ENCODE peak calls at places on chromosomes 7 and 10, in four cellular contexts. One of them, this sample, is unnamed.

GRCh38 chr7:107948645-107949442 is 54.1 kb downstream of the LAMB1 start:
- DNase-seq in stimulated activated effector memory CD8-positive, alpha-beta T cell treated with anti-CD3 and anti-CD28 coated beads, Interleukin-12 subunit alpha, Interleukin-12 subunit beta, amount 100 ng/mL, for 72 hours: no peak
- DNase-seq in erythroblast: no peak
- DNase-seq in activated naive CD8-positive, alpha-beta T cell treated with anti-CD3 and anti-CD28 coated beads, Interleukin-2, amount 10 ng/mL, durations not matched to agents 7 days and 5 days: no peak
- DNase-seq in this sample: no peak

GRCh38 chr7:6640246-6640721 is 3.2 kb downstream of the ZNF316 start:
- DNase-seq in stimulated activated effector memory CD8-positive, alpha-beta T cell treated with anti-CD3 and anti-CD28 coated beads, Interleukin-12 subunit alpha, Interleukin-12 subunit beta, amount 100 ng/mL, for 72 hours: no peak
- DNase-seq in erythroblast: peak
- DNase-seq in activated naive CD8-positive, alpha-beta T cell treated with anti-CD3 and anti-CD28 coated beads, Interleukin-2, amount 10 ng/mL, durations not matched to agents 7 days and 5 days: no peak
- DNase-seq in this sample: no peak

GRCh38 chr7:101321491-101322401 is at the start of gene IFT22:
- DNase-seq in stimulated activated effector memory CD8-positive, alpha-beta T cell treated with anti-CD3 and anti-CD28 coated beads, Interleukin-12 subunit alpha, Interleukin-12 subunit beta, amount 100 ng/mL, for 72 hours: peak
- DNase-seq in erythroblast: peak
- DNase-seq in activated naive CD8-positive, alpha-beta T cell treated with anti-CD3 and anti-CD28 coated beads, Interleukin-2, amount 10 ng/mL, durations not matched to agents 7 days and 5 days: peak
- DNase-seq in this sample: peak

GRCh38 chr10:50585921-50586739 is 37.6 kb downstream of the SGMS1 start:
- DNase-seq in stimulated activated effector memory CD8-positive, alpha-beta T cell treated with anti-CD3 and anti-CD28 coated beads, Interleukin-12 subunit alpha, Interleukin-12 subunit beta, amount 100 ng/mL, for 72 hours: no peak
- DNase-seq in erythroblast: no peak
- DNase-seq in activated naive CD8-positive, alpha-beta T cell treated with anti-CD3 and anti-CD28 coated beads, Interleukin-2, amount 10 ng/mL, durations not matched to agents 7 days and 5 days: no peak
- DNase-seq in this sample: no peak

GRCh38 chr10:117684673-117685211 is 142.2 kb downstream of the EMX2 start:
- DNase-seq in stimulated activated effector memory CD8-positive, alpha-beta T cell treated with anti-CD3 and anti-CD28 coated beads, Interleukin-12 subunit alpha, Interleukin-12 subunit beta, amount 100 ng/mL, for 72 hours: no peak
- DNase-seq in erythroblast: peak
- DNase-seq in activated naive CD8-positive, alpha-beta T cell treated with anti-CD3 and anti-CD28 coated beads, Interleukin-2, amount 10 ng/mL, durations not matched to agents 7 days and 5 days: no peak
- DNase-seq in this sample: no peak

GRCh38 chr7:24722386-24723177 is 34.7 kb downstream of the GSDME start:
- DNase-seq in stimulated activated effector memory CD8-positive, alpha-beta T cell treated with anti-CD3 and anti-CD28 coated beads, Interleukin-12 subunit alpha, Interleukin-12 subunit beta, amount 100 ng/mL, for 72 hours: no peak
- DNase-seq in erythroblast: no peak
- DNase-seq in activated naive CD8-positive, alpha-beta T cell treated with anti-CD3 and anti-CD28 coated beads, Interleukin-2, amount 10 ng/mL, durations not matched to agents 7 days and 5 days: no peak
- DNase-seq in this sample: no peak

GRCh38 chr7:96306385-96307125 is 15.3 kb downstream of the SLC25A13 start:
- DNase-seq in stimulated activated effector memory CD8-positive, alpha-beta T cell treated with anti-CD3 and anti-CD28 coated beads, Interleukin-12 subunit alpha, Interleukin-12 subunit beta, amount 100 ng/mL, for 72 hours: no peak
- DNase-seq in erythroblast: no peak
- DNase-seq in activated naive CD8-positive, alpha-beta T cell treated with anti-CD3 and anti-CD28 coated beads, Interleukin-2, amount 10 ng/mL, durations not matched to agents 7 days and 5 days: no peak
- DNase-seq in this sample: no peak

GRCh38 chr10:3887885-3888476 is 103.0 kb upstream of the KLF6 start:
- DNase-seq in stimulated activated effector memory CD8-positive, alpha-beta T cell treated with anti-CD3 and anti-CD28 coated beads, Interleukin-12 subunit alpha, Interleukin-12 subunit beta, amount 100 ng/mL, for 72 hours: peak
- DNase-seq in erythroblast: no peak
- DNase-seq in activated naive CD8-positive, alpha-beta T cell treated with anti-CD3 and anti-CD28 coated beads, Interleukin-2, amount 10 ng/mL, durations not matched to agents 7 days and 5 days: no peak
- DNase-seq in this sample: peak

GRCh38 chr7:106205621-106206222 is 79.1 kb downstream of the NAMPT start:
- DNase-seq in stimulated activated effector memory CD8-positive, alpha-beta T cell treated with anti-CD3 and anti-CD28 coated beads, Interleukin-12 subunit alpha, Interleukin-12 subunit beta, amount 100 ng/mL, for 72 hours: no peak
- DNase-seq in erythroblast: no peak
- DNase-seq in activated naive CD8-positive, alpha-beta T cell treated with anti-CD3 and anti-CD28 coated beads, Interleukin-2, amount 10 ng/mL, durations not matched to agents 7 days and 5 days: no peak
- DNase-seq in this sample: no peak

GRCh38 chr7:123622660-123623386 is 21.2 kb downstream of the ASB15 start:
- DNase-seq in stimulated activated effector memory CD8-positive, alpha-beta T cell treated with anti-CD3 and anti-CD28 coated beads, Interleukin-12 subunit alpha, Interleukin-12 subunit beta, amount 100 ng/mL, for 72 hours: no peak
- DNase-seq in erythroblast: no peak
- DNase-seq in activated naive CD8-positive, alpha-beta T cell treated with anti-CD3 and anti-CD28 coated beads, Interleukin-2, amount 10 ng/mL, durations not matched to agents 7 days and 5 days: no peak
- DNase-seq in this sample: peak

This sample was measured in right lobe of liver.